ENCODE peak calls at places on chromosomes 11 and 22, in seven cellular contexts. I is brain microvascular endothelial cell, J is HCT116, Q is transverse colon, C is colonic mucosa, D is adrenal gland, Z is neural progenitor cell. V is an unnamed sample.

GRCh38 chr11:119729581-119730346 is 764 bp upstream of the NECTIN1 start:
- DNase-seq in I (peak; percentile 16), J (peak; percentile 32), Q (peak; percentile 77), C (peak; percentile 86), D (peak; percentile 85), Z (peak; percentile 59), V (peak; percentile 71)

GRCh38 chr22:42340695-42341383 is 70.4 kb upstream of the TCF20 start:
- DNase-seq in I (no peak), J (no peak), Q (no peak), C (no peak), D (peak; percentile 75), Z (peak; percentile 85), V (no peak)

GRCh38 chr11:108199446-108200321 is 22.8 kb downstream of the NPAT start:
- DNase-seq in I (peak; percentile 30), J (no peak), Q (no peak), C (no peak), D (no peak), Z (no peak), V (peak; percentile 38)

GRCh38 chr11:19890308-19890707 is 177.7 kb downstream of the NAV2 start:
- DNase-seq in I (peak; percentile 90), J (no peak), Q (no peak), C (no peak), D (no peak), Z (no peak), V (no peak)

GRCh38 chr11:114192841-114193389 is 103.3 kb upstream of the NNMT start:
- DNase-seq in I (no peak), J (no peak), Q (no peak), C (no peak), D (no peak), Z (peak; percentile 27), V (no peak)

GRCh38 chr11:115333106-115333505 is 171.1 kb downstream of the CADM1 start:
- DNase-seq in I (no peak), J (no peak), Q (no peak), C (no peak), D (no peak), Z (no peak), V (no peak)

GRCh38 chr11:86983071-86983488 is 27.9 kb upstream of the FZD4 start:
- DNase-seq in I (no peak), J (no peak), Q (no peak), C (no peak), D (peak; percentile 74), Z (no peak), V (peak; percentile 42)

GRCh38 chr22:49547751-49548239 is 279.9 kb downstream of the BRD1 start:
- DNase-seq in I (no peak), J (no peak), Q (no peak), C (no peak), D (no peak), Z (no peak), V (no peak)

GRCh38 chr11:73257342-73258103 is 14.6 kb upstream of the P2RY6 start:
- DNase-seq in I (peak; percentile 79), J (peak; percentile 27), Q (no peak), C (no peak), D (peak; percentile 83), Z (peak; percentile 54), V (peak; percentile 68)

GRCh38 chr11:30775123-30775522 is 189.0 kb upstream of the MPPED2 start:
- DNase-seq in I (no peak), J (no peak), Q (no peak), C (no peak), D (no peak), Z (peak; percentile 18), V (no peak)

GRCh38 chr11:78256962-78257361 is 68.2 kb downstream of the USP35 start:
- DNase-seq in I (peak; percentile 72), J (no peak), Q (peak; percentile 76), C (peak; percentile 84), D (peak; percentile 92), Z (no peak), V (peak; percentile 87)

GRCh38 chr11:83019888-83020579 is 51.7 kb downstream of the RAB30 start:
- DNase-seq in I (no peak), J (no peak), Q (peak; percentile 75), C (no peak), D (peak; percentile 86), Z (no peak), V (no peak)

GRCh38 chr22:30695871-30696655 is 1.4 kb downstream of the OSBP2 start:
- DNase-seq in I (no peak), J (no peak), Q (no peak), C (no peak), D (no peak), Z (no peak), V (no peak)

GRCh38 chr11:80379620-80380278 is 938.9 kb upstream of the TENM4 start:
- DNase-seq in I (no peak), J (no peak), Q (no peak), C (no peak), D (no peak), Z (no peak), V (no peak)

GRCh38 chr11:117419136-117419914 is 91.7 kb downstream of the CEP164 start:
- DNase-seq in I (peak; percentile 14), J (no peak), Q (no peak), C (no peak), D (no peak), Z (no peak), V (no peak)

GRCh38 chr11:110858556-110858921 is 146.3 kb upstream of the ARHGAP20 start:
- DNase-seq in I (no peak), J (no peak), Q (peak; percentile 30), C (peak; percentile 49), D (peak; percentile 58), Z (no peak), V (no peak)

GRCh38 chr11:44726278-44727113 is at the start of gene TSPAN18:
- DNase-seq in I (no peak), J (no peak), Q (no peak), C (peak; percentile 28), D (no peak), Z (peak; percentile 90), V (no peak)

GRCh38 chr11:61793829-61794204 is 1.1 kb downstream of the FEN1 start:
- DNase-seq in I (no peak), J (no peak), Q (no peak), C (no peak), D (no peak), Z (no peak), V (no peak)

GRCh38 chr11:61794579-61794978 is 1.9 kb downstream of the FEN1 start:
- DNase-seq in I (no peak), J (no peak), Q (no peak), C (no peak), D (no peak), Z (no peak), V (no peak)

GRCh38 chr11:61792310-61793083 is at the start of the genes FEN1 and TMEM258:
- DNase-seq in I (peak; percentile 89), J (peak; percentile 88), Q (peak; percentile 88), C (peak; percentile 89), D (peak; percentile 94), Z (peak; percentile 96), V (peak; percentile 89)

GRCh38 chr11:61791737-61792309 is 576 bp downstream of the TMEM258 start:
- DNase-seq in I (peak; percentile 96), J (peak; percentile 63), Q (peak; percentile 76), C (peak; percentile 68), D (peak; percentile 93), Z (peak; percentile 86), V (peak; percentile 61)

GRCh38 chr11:61793084-61793828 is 545 bp downstream of the FEN1 start:
- DNase-seq in I (no peak), J (no peak), Q (no peak), C (no peak), D (no peak), Z (peak; percentile 50), V (no peak)
- H3K36me3 ChIP-seq in I (peaks cover 20% of the 10 kb centered on the region), J (peaks cover 21% of the 10 kb centered on the region), Q (peaks cover 10% of the 10 kb centered on the region), C (no peaks in the 10 kb centered on the region), D (no peaks in the 10 kb centered on the region), Z (no peaks in the 10 kb centered on the region), V (peaks cover 28% of the 10 kb centered on the region)

GRCh38 chr22:40055143-40055926 is 60.6 kb downstream of the FAM83F start:
- DNase-seq in I (no peak), J (no peak), Q (no peak), C (no peak), D (no peak), Z (no peak), V (no peak)
- H3K4me3 ChIP-seq in I (no peak overlapping the region), J (no peak overlapping the region), Q (no peak overlapping the region), C (no peak overlapping the region), D (no peak overlapping the region), Z (no peak overlapping the region), V (no peak overlapping the region)

DNA sequence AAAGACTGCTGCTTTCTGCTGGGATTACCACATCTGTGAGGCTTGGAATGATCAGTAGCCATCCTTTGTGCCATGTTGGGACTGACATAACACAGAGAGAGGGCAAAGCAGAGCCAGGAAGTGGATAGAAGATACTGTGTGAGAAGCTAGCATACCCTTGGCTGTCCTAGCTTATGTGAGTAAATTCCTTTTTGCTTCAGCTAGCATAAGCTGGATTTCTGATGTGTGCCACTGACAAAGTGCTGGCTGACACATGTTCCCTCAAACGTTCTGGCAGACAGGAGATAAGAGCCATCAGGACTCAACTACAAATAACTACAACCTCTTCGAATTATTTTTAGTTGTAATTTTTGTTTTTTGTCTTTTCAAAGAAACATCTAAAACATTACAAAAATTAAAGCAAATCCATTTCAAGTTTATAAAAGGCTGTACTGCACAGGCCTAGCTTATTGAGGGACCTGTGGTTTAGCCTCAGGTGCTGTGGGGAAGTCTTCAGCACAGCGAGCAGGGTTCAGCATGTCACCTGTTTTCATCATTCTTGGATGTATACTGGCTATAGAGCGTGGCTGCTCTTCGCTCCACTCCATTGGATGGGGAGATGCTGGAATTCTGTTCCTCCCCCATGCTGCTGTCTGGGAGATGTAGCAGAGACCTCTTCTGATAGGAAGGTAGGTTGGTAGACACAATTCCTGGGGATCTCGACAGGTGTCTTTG is 120.9 kb downstream of the SWAP70 start:
- DNase-seq in I (no peak), J (no peak), Q (no peak), C (no peak), D (no peak), Z (no peak), V (no peak)
- H3K36me3 ChIP-seq in I (peaks cover 32% of the 10 kb centered on the region), J (peaks cover 3% of the 10 kb centered on the region), Q (peaks cover 39% of the 10 kb centered on the region), C (no peaks in the 10 kb centered on the region), D (no peaks in the 10 kb centered on the region), Z (peaks cover 6% of the 10 kb centered on the region), V (peaks cover 20% of the 10 kb centered on the region)

GRCh38 chr11:5521540-5521939 is 5.0 kb upstream of the UBQLNL start:
- DNase-seq in I (no peak), J (no peak), Q (no peak), C (no peak), D (no peak), Z (no peak), V (no peak)
- H3K4me3 ChIP-seq in I (no peak overlapping the region), J (no peak overlapping the region), Q (no peak overlapping the region), C (no peak overlapping the region), D (no peak overlapping the region), Z (no peak overlapping the region), V (no peak overlapping the region)

DNA sequence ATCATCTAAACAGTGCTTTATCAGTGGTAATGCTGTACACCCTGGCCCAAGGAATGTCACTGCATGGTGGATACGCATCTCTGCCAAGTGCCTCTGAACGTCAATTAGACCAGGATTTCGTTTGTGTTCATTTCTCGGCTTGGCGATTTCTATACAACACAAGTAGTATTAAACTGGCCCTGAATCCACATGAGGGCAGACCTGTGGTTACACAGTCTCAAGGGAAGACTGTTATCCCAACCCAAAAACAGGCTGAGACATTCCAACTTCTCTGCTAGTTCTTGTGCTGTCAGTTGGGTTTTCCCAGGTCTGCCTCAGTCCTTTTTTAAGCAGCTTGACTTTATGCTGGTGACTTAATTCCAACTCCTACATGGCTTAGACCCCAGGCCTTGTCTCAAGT is 58.1 kb downstream of the HIRA start:
- DNase-seq in I (no peak), J (no peak), Q (no peak), C (no peak), D (no peak), Z (no peak), V (no peak)
- H3K36me3 ChIP-seq in I (peaks cover 85% of the 10 kb centered on the region), J (peaks cover 36% of the 10 kb centered on the region), Q (peaks cover 63% of the 10 kb centered on the region), C (peaks cover 6% of the 10 kb centered on the region), D (no peaks in the 10 kb centered on the region), Z (peaks cover 7% of the 10 kb centered on the region), V (peaks cover 27% of the 10 kb centered on the region)

GRCh38 chr11:567036-567628 is 6.4 kb downstream of the RASSF7 start:
- DNase-seq in I (no peak), J (no peak), Q (no peak), C (no peak), D (no peak), Z (no peak), V (no peak)
- H3K4me3 ChIP-seq in I (no peak overlapping the region), J (peak overlapping the region; percentile 75), Q (peak overlapping the region; percentile 58), C (peak overlapping the region; percentile 63), D (no peak overlapping the region), Z (peak overlapping the region; percentile 90), V (no peak overlapping the region)

V was measured in lung.